ENCODE peak calls at places on chromosomes 12 and 14, in four cellular contexts. H is GM23338, F is AG10803, W is pancreas. Y is an unnamed sample.

GRCh38 chr12:86137936-86138335 is 118.3 kb downstream of the MGAT4C start:
- DNase-seq in H (no peak), F (peak), W (no peak), Y (no peak)

GRCh38 chr14:93013368-93013719 is 90.4 kb downstream of the CHGA start:
- DNase-seq in H (no peak), W (no peak), F (peak), Y (peak)

GRCh38 chr12:52200783-52201519 is 9.1 kb upstream of the KRT80 start:
- DNase-seq in F (no peak), W (no peak), H (no peak), Y (no peak)

GRCh38 chr12:113285679-113286645 is 48.9 kb downstream of the SLC8B1 start:
- DNase-seq in F (no peak), W (no peak), H (no peak), Y (no peak)

GRCh38 chr12:99549651-99550050 is 97.9 kb upstream of the GARIN6 start:
- DNase-seq in F (no peak), H (peak), W (peak), Y (no peak)

GRCh38 chr12:57521475-57522018 is 1.1 kb upstream of the MBD6 start:
- DNase-seq in H (peak), F (peak), W (peak), Y (peak)

GRCh38 chr12:126676426-126676825 is 1590.5 kb upstream of the TMEM132C start:
- DNase-seq in H (no peak), W (no peak), F (no peak), Y (no peak)

GRCh38 chr12:38152816-38153736 is 163.5 kb upstream of the ALG10B start:
- DNase-seq in F (no peak), H (no peak), W (no peak), Y (no peak)

GRCh38 chr14:33879684-33880286 is 71.1 kb downstream of the EGLN3 start:
- DNase-seq in H (no peak), W (no peak), F (no peak), Y (no peak)

GRCh38 chr14:69288001-69288771 is 28.2 kb downstream of the GALNT16 start:
- DNase-seq in W (no peak), H (peak), F (peak), Y (no peak)

GRCh38 chr14:58871972-58872530 is 234.3 kb downstream of the DACT1 start:
- DNase-seq in H (no peak), W (no peak), F (peak), Y (peak)

GRCh38 chr12:122097641-122098364 is 19.2 kb downstream of the MLXIP start:
- DNase-seq in W (peak), F (no peak), H (no peak), Y (peak)

GRCh38 chr14:96284430-96284829 is 28.4 kb downstream of the BDKRB1 start:
- DNase-seq in W (no peak), H (no peak), F (no peak), Y (no peak)

GRCh38 chr12:84842406-84843013 is 70.1 kb downstream of the SLC6A15 start:
- DNase-seq in F (peak), W (no peak), H (peak), Y (peak)

GRCh38 chr14:75972729-75973480 is 8.9 kb downstream of the TGFB3 start:
- DNase-seq in F (no peak), H (peak), W (no peak), Y (no peak)

GRCh38 chr12:2765052-2765451 is 29.7 kb upstream of the FKBP4 start:
- DNase-seq in W (no peak), H (no peak), F (no peak), Y (no peak)

GRCh38 chr12:116133149-116133548 is 144.3 kb downstream of the MED13L start:
- DNase-seq in W (no peak), H (no peak), F (peak), Y (no peak)

GRCh38 chr12:51976376-51977160 is 25.1 kb downstream of the ACVR1B start:
- DNase-seq in F (peak), W (no peak), H (no peak), Y (peak)

DNA sequence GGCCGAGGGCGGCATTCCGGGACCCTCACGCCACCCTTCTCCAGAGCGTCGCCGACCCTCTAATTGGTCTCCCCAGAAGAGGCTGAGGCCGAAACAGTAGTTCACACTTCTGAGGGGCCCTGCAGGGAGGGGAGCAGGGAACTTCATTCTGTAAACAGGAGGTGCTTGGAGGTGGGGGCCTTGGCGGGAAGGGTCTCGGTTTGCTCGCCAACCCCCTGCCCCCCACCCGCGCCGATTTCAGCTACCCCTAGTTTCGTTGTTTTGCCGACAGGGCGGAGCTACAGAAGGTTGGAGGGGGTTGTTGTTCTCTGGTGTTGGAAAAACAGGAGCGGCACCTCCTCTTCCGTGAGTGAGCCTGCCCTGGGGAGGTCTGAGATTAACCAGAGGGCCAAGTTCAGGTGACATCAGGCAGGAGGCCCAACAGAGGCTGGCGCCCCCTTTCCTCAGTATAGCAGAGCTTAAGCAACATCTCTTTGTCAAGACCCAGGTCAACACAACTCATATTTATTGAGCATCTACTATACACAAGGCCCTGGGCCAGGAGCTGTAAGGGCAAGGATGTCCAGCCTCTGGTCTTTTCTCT is 682 bp downstream of the ERBB3 start:
- DNase-seq in H (peak), F (no peak), W (peak), Y (no peak)
- TF ChIP-seq CTCF in H (peak), F (no peak), W (no peak), Y (no peak)

GRCh38 chr14:97730706-97731105 is 933.5 kb downstream of the VRK1 start:
- DNase-seq in F (no peak), H (no peak), W (no peak), Y (no peak)
- H3K4me3 ChIP-seq in F (no peak), H (no peak), W (no peak), Y (no peak)

DNA sequence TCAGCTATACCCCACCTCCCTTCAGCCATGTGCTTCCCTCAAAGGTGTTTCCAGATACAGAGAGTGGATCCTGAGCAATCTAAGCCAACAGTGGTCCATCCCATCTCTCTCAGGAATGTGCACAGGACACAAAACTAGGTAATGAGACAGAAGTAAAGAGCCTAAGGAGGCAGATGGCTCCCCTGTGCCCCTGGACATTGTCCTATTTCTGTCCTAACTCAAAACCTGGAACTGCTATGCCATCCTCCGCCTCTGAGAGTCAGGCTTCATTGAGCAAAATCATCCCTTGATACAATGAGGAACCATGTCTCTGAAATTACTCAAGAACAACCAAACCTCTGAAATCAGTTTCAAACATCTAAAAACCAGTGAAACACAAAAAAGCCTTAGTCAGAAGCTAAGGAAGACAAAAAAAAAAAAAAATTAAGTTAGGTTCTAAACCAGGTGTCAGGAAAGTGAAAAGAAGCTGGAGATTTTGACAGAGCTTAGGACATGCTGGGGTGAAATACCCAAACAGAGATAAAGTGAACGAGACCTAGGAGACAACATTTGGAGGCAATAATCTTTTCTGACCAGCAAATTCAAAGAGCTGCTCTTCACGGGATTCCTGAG is 200.3 kb upstream of the PLEKHG7 start:
- DNase-seq in W (no peak), H (no peak), F (no peak), Y (no peak)
- TF ChIP-seq CTCF in W (no peak), H (peak), F (no peak), Y (no peak)

DNA sequence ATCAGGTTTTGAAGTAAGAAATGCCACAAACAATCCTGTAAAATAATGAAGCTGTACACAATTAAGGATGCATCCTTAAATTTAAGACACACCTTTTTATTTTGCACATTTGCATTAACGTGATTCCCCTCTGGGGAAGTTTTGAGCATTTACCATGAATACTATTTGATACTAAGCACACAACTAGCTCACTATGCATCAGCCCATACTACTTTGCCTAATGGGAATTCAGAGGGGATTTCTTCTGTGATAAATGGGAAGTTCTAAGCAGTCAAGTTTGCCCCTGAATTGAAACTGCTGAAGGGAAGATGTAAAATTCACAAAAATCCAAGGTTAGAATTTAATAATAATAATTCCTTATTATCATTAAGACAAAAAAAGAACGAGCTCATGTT is 27.4 kb downstream of the SINHCAF start:
- DNase-seq in H (no peak), F (no peak), W (no peak), Y (no peak)
- H3K4me3 ChIP-seq in H (no peak), F (no peak), W (no peak), Y (no peak)

GRCh38 chr14:55721353-55721752 is 141.3 kb downstream of the KTN1 start:
- DNase-seq in F (peak), H (no peak), W (no peak), Y (peak)
- TF ChIP-seq CTCF in F (no peak), H (no peak), W (no peak), Y (no peak)

DNA sequence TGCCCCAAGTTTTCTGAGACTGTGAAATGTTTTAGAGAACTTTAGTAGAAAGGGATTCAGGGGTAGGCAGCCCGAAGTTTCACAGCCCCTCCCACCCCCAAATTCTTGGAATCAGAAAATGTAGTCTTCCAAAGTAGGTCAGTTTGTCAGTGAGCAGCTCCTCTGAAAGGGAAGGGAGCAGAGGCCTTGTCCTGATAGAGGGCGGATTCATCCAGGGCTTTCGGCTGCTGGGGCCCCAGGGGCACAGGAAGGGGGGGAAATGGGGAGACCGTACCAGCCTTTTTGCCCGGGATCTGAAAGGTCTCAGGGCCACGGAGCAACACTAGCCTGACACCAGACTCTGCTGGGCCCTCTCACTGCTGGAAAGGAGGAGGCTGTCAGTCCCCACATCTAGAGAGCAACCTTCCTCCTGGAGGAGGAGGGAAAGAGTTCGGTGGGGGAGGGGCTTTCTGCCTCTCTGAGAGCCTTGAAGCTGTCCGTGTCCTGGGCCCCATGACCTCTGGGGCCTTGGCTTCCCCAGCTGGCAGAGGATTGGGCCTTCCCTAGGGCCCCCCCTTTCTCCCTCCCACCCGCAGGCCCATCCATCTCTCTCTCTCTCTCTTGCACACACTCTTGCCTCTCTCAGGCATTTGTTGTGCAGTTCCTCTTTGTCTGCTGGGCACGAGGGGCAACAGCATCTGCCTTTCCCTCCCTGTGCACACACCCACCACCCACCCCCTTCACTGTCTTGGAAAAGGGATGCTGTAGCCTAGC is at the start of gene IKZF4:
- DNase-seq in H (peak), W (no peak), F (peak), Y (peak)
- H3K4me3 ChIP-seq in H (peak), W (no peak), F (no peak), Y (peak)

DNA sequence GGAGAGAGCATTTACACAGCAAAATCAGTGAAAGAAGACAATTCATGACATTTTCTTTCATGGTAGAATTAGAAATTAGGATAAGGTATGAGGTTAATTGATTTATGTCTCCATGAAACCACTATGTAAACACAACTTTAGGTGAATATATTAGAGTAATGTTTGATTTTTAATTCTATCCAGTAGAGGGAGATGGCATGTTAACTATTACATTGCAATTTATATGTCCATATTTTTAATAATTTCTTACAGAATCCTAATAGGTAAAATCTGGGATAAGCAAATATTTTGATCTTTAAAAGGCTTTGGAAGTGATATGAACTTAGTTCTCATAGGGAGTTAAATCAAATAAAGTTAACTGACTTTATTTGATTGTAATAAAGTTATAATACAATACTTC is 373.4 kb upstream of the PDE3A start:
- DNase-seq in W (no peak), F (no peak), H (no peak), Y (no peak)
- TF ChIP-seq CTCF in W (no peak), F (peak), H (no peak), Y (no peak)

GRCh38 chr12:16359512-16360491 is 12.4 kb downstream of the MGST1 start:
- DNase-seq in F (peak), W (peak), H (peak), Y (no peak)
- H3K4me3 ChIP-seq in F (no peak), W (no peak), H (no peak), Y (no peak)